ENCODE peak calls at places on chromosomes 16 and 17, in eight cellular contexts. E is HCT116, R is thoracic aorta, Z is heart left ventricle, I is adrenal gland, B is NT2/D1, K is mesenchymal stem cell, C is tibial artery. M is an unnamed sample. For H3K36me3 and H3K9me3, the result is how much of the 10 kb centered on the place peaks cover.

GRCh38 chr17:50269477-50270429 is 4.5 kb upstream of the TMEM92 start:
- DNase-seq in E (peak), R (no peak), Z (peak), I (peak), B (no peak), K (peak), C (peak), M (peak)

GRCh38 chr16:87235810-87236515 is 81.2 kb downstream of the C16orf95 start:
- DNase-seq in E (no peak), R (no peak), Z (no peak), I (no peak), B (no peak), K (no peak), C (peak), M (no peak)

GRCh38 chr17:79174905-79175856 is 100.6 kb downstream of the ENGASE start:
- DNase-seq in E (no peak), R (no peak), Z (no peak), I (no peak), B (no peak), K (no peak), C (no peak), M (peak)

GRCh38 chr16:85676466-85676865 is 12.3 kb downstream of the GINS2 start:
- DNase-seq in E (no peak), R (no peak), Z (no peak), I (no peak), B (no peak), K (no peak), C (no peak), M (no peak)

GRCh38 chr17:2055494-2056220 is 754 bp downstream of the HIC1 start:
- DNase-seq in E (no peak), R (no peak), Z (peak), I (no peak), B (no peak), K (peak), C (no peak), M (no peak)

GRCh38 chr17:78889525-78889924 is 13.5 kb downstream of the CEP295NL start:
- DNase-seq in E (no peak), R (no peak), Z (no peak), I (no peak), B (no peak), K (no peak), C (no peak), M (no peak)

GRCh38 chr17:38450699-38451029 is 22.4 kb downstream of the ARHGAP23 start:
- DNase-seq in E (no peak), R (no peak), Z (no peak), I (no peak), B (no peak), K (peak), C (no peak), M (no peak)

GRCh38 chr16:627458-628239 is 3.1 kb upstream of the WFIKKN1 start:
- DNase-seq in E (no peak), R (no peak), Z (no peak), I (no peak), B (no peak), K (no peak), C (no peak), M (peak)

GRCh38 chr16:46974352-46974751 is 878 bp upstream of the DNAJA2 start:
- DNase-seq in E (no peak), R (no peak), Z (no peak), I (no peak), B (no peak), K (peak), C (no peak), M (no peak)

DNA sequence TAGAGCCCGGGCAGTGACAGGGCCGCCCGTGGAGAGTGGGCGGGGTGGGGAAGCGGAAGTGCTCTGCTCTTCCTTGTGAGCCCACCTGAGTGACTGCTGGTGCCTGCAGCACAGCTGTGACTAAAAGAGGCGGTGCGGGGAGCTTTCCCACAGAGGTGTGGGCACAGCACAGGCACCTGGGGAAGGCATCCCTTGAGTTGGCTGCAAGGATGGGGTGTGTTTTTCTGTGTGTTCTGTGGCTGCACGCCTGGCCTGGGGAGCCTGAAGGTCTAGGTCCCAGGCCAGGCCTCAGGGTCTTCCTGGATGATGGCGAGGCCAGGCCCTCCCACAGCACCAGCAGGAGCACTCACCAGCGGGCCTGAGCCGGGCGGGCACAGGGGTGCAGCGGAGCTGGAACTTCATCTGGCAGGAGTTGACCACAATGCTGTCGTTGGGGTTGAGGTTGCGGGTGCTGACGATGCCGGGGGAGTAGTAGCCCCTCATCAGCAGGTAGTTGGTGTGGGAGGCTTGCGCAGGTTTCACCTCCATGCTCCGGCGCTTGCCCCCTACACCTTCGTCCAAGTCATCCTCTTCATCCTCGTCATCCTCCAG is 67.1 kb downstream of the IL21R start:
- DNase-seq in E (no peak), R (no peak), Z (no peak), I (no peak), B (no peak), K (no peak), C (no peak), M (no peak)
- H3K36me3 ChIP-seq in E (under half), R (half or more), Z (half or more), I (under half), B (half or more), K (half or more), C (half or more), M (half or more)

DNA sequence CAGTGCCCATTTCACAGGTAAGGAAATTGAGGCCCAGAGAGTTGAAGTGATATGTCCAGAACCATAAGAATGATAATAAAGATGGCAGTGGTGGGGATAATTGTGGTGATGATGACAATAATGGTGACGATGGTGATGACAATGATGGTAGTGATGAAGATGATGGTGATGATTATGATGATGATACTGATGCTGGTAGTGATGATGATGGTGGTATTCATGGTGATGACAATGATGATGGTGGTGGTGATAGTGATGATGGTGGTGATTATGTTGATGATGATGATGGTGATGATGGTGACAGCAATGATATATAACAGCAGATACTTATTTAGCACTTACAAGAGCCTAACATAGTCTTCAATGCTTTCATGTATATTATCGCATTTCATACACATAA is 18.1 kb upstream of the TMEM132E start:
- DNase-seq in E (no peak), R (no peak), Z (no peak), I (no peak), B (no peak), K (no peak), C (no peak), M (no peak)
- H3K9me3 ChIP-seq in E (under half), R (under half), Z (under half), I (under half), B (under half), K (under half), C (under half), M (under half)

DNA sequence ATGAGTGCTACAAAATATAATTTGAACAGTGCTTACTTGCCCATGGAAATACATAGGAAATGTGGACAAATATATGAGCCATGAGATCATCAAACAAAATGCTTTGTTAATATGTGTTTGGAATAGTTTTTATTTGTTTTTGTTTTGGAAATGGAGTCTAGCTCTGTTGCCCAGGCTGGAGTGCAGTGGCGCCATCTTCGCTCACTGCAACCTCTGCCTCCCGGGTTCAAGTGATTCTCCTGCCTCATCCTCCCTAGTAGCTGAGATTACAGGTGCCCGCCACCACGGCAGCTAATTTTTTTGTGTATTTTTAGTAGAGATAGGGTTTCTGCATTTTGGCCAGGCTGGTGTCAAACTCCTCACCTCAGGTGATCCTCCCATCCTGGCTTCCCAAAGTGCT is 2.8 kb downstream of the CNEP1R1 start:
- DNase-seq in E (no peak), R (no peak), Z (no peak), I (no peak), B (no peak), K (no peak), C (no peak), M (no peak)
- H3K36me3 ChIP-seq in E (under half), R (under half), Z (half or more), I (under half), B (half or more), K (under half), C (under half), M (under half)

GRCh38 chr16:68575082-68575481 is 36.0 kb downstream of the ZFP90 start:
- DNase-seq in E (no peak), R (no peak), Z (no peak), I (no peak), B (no peak), K (no peak), C (no peak), M (no peak)

GRCh38 chr16:68577352-68577853 is 38.3 kb downstream of the ZFP90 start:
- DNase-seq in E (no peak), R (no peak), Z (no peak), I (no peak), B (no peak), K (no peak), C (no peak), M (no peak)

GRCh38 chr16:68574479-68574878 is 35.4 kb downstream of the ZFP90 start:
- DNase-seq in E (no peak), R (no peak), Z (no peak), I (no peak), B (no peak), K (no peak), C (no peak), M (no peak)
- H3K9me3 ChIP-seq in E (under half), R (half or more), Z (half or more), I (under half), B (half or more), K (half or more), C (under half), M (under half)

DNA sequence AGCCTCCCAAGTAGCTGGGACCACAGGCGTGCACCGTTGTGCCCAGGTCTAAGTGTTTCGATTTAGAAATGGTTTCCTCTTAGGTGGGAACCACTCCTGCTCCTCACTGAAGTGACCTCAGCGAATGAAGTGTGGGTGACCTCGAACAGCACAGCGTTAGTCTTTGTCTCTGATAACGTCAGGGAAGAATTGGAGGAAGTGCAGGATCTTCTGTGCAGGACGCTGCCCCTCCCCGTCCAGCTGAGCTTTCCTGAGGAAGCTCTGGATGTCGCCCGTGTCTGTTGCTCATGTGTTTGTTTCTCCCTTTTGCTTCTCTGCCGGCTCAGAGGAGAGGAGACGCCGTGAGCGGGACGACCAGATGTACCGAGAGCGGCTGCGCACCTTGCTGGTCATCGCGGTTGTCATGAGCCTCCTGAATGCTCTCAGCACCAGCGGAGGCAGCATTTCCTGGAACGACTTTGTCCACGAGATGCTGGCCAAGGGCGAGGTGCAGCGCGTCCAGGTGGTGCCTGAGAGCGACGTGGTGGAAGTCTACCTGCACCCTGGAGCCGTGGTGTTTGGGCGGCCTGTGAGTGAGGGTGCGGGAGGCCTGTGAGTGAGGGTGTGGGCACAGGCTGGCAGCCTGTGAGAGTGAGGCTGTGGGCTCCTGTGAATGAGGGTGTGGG is 15.6 kb downstream of the SPG7 start:
- DNase-seq in E (no peak), R (no peak), Z (no peak), I (no peak), B (no peak), K (no peak), C (no peak), M (no peak)
- H3K36me3 ChIP-seq in E (half or more), R (half or more), Z (half or more), I (under half), B (half or more), K (half or more), C (half or more), M (under half)

GRCh38 chr16:54353097-54353496 is 66.5 kb upstream of the IRX3 start:
- DNase-seq in E (no peak), R (no peak), Z (no peak), I (no peak), B (no peak), K (no peak), C (no peak), M (no peak)

GRCh38 chr16:54359086-54359485 is 72.5 kb upstream of the IRX3 start:
- DNase-seq in E (no peak), R (no peak), Z (no peak), I (no peak), B (no peak), K (no peak), C (no peak), M (no peak)

GRCh38 chr16:54351171-54351570 is 64.6 kb upstream of the IRX3 start:
- DNase-seq in E (no peak), R (no peak), Z (no peak), I (no peak), B (no peak), K (no peak), C (no peak), M (no peak)

GRCh38 chr16:54356391-54356790 is 69.8 kb upstream of the IRX3 start:
- DNase-seq in E (no peak), R (no peak), Z (no peak), I (no peak), B (no peak), K (no peak), C (no peak), M (no peak)

GRCh38 chr16:54355251-54355650 is 68.7 kb upstream of the IRX3 start:
- DNase-seq in E (no peak), R (no peak), Z (no peak), I (no peak), B (no peak), K (peak), C (no peak), M (peak)
- H3K9me3 ChIP-seq in E (under half), R (under half), Z (under half), I (under half), B (under half), K (under half), C (under half), M (under half)

DNA sequence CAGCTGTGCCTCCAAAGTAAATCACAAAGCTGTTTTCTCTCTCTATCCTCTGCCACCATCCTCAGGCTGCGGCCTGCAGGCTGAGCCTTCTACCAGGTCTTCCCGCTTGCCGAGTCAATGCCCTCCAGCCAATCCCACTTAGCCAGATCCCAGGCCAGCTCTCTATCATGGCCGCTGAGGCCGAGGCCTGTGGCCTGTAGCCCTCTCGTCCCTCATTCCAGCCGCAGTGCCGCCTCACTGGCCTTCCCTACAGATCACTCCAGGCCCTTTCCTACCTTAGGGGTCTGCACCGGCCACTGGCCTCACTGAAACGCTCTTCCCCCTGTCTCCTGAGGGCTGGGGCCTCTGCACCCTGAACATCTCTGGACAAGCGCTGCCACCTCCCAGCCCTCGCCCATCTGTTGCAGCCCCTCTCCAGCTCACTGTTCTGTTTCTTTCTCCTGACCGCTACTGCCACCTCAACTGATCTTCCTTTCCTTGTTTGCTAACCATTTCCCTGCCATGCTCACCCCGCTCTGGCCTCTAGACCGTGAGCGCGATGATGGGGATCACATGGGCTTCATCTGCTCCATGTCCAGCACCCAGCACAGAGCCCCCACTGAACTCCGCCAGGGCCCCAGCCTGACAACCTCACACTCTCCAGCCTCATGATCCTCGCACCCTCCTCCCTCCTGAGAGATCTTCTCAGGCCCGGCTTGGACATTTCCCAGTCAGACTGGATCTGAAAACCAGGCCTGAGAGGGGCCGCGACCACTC is 8.5 kb downstream of the KNOP1 start:
- DNase-seq in E (no peak), R (no peak), Z (no peak), I (no peak), B (no peak), K (no peak), C (no peak), M (no peak)
- H3K36me3 ChIP-seq in E (under half), R (under half), Z (half or more), I (under half), B (half or more), K (half or more), C (half or more), M (half or more)

GRCh38 chr17:81071761-81072741 is 37.1 kb downstream of the BAIAP2 start:
- DNase-seq in E (no peak), R (no peak), Z (no peak), I (no peak), B (no peak), K (no peak), C (no peak), M (no peak)
- H3K9me3 ChIP-seq in E (under half), R (under half), Z (under half), I (under half), B (under half), K (under half), C (under half), M (under half)

M was measured in MG63.